ENCODE peak calls at places on chromosomes 3 and 15, in nine cellular contexts. N is HFF-Myc; W is CD8-positive, alpha-beta T cell; T is kidney; O is fibroblast of pulmonary artery; S is AG10803; U is GM06990; R is right atrium auricular region; Q is HepG2. F is an unnamed sample.

GRCh38 chr3:36269274-36269673 is 111.0 kb upstream of the STAC start:
- DNase-seq in Q (no peak), O (no peak), T (no peak), N (no peak), U (no peak), W (no peak), R (no peak), S (no peak), F (no peak)

GRCh38 chr3:103077910-103078309 is 643.1 kb downstream of the ZPLD1 start:
- DNase-seq in N (no peak), O (no peak), T (no peak), S (no peak), W (no peak), Q (no peak), R (no peak), U (no peak), F (no peak)

GRCh38 chr3:182455011-182455410 is 338.3 kb upstream of the ATP11B start:
- DNase-seq in R (no peak), T (no peak), N (no peak), O (no peak), U (no peak), S (no peak), Q (no peak), W (no peak), F (no peak)

GRCh38 chr3:195240171-195240701 is 30.7 kb downstream of the XXYLT1 start:
- DNase-seq in T (peak; percentile 87), O (no peak), U (no peak), S (no peak), Q (peak; percentile 20), R (peak; percentile 58), N (no peak), W (no peak), F (no peak)

GRCh38 chr15:90043611-90044010 is 42.5 kb downstream of the ZNF710 start:
- DNase-seq in N (no peak), U (no peak), R (no peak), O (no peak), Q (no peak), T (no peak), W (no peak), S (no peak), F (no peak)

GRCh38 chr15:74121858-74122257 is 8.5 kb upstream of the ISLR2 start:
- DNase-seq in N (no peak), S (no peak), Q (no peak), W (no peak), O (no peak), U (no peak), T (no peak), R (no peak), F (no peak)

GRCh38 chr15:56537881-56538280 is 72.9 kb upstream of the MNS1 start:
- DNase-seq in T (peak; percentile 72), W (peak; percentile 42), Q (no peak), N (no peak), S (no peak), R (no peak), O (no peak), U (peak; percentile 26), F (no peak)

GRCh38 chr3:178308696-178309278 is 227.4 kb upstream of the KCNMB2 start:
- DNase-seq in S (no peak), T (no peak), N (no peak), Q (no peak), O (no peak), U (no peak), W (no peak), R (no peak), F (no peak)

GRCh38 chr15:69996321-69996720 is 101.4 kb downstream of the TLE3 start:
- DNase-seq in N (no peak), T (peak; percentile 47), S (no peak), R (no peak), U (no peak), Q (no peak), W (no peak), O (no peak), F (no peak)

GRCh38 chr15:93451822-93452221 is 362.8 kb upstream of the RGMA start:
- DNase-seq in S (no peak), Q (no peak), N (no peak), U (no peak), W (no peak), R (no peak), T (no peak), O (no peak), F (no peak)

GRCh38 chr3:43285644-43286043 is 696 bp upstream of the SNRK start:
- DNase-seq in S (no peak), O (no peak), W (no peak), U (no peak), Q (no peak), R (no peak), T (no peak), N (no peak), F (no peak)

GRCh38 chr3:172126741-172127140 is 87.4 kb downstream of the FNDC3B start:
- DNase-seq in Q (no peak), W (no peak), U (no peak), R (no peak), S (no peak), N (no peak), T (no peak), O (no peak), F (no peak)

GRCh38 chr3:12479919-12480425 is 4.3 kb upstream of the TSEN2 start:
- DNase-seq in O (peak; percentile 75), Q (peak; percentile 66), N (no peak), T (no peak), U (no peak), S (peak; percentile 39), R (no peak), W (no peak), F (peak; percentile 24)

GRCh38 chr3:95120921-95121320 is 1058.1 kb downstream of the NSUN3 start:
- DNase-seq in W (no peak), Q (no peak), N (no peak), R (no peak), T (no peak), S (no peak), O (no peak), U (no peak), F (no peak)

GRCh38 chr15:89888214-89888804 is 5.5 kb downstream of the AP3S2 start:
- DNase-seq in O (peak; percentile 78), W (no peak), R (no peak), N (peak; percentile 83), Q (peak; percentile 56), T (no peak), U (no peak), S (peak; percentile 93), F (no peak)

GRCh38 chr3:53193466-53194217 is 32.6 kb downstream of the PRKCD start:
- DNase-seq in T (no peak), R (no peak), U (no peak), N (no peak), O (no peak), S (no peak), W (no peak), Q (no peak), F (no peak)

GRCh38 chr3:160103397-160103796 is 114.8 kb downstream of the IL12A start:
- DNase-seq in W (no peak), Q (no peak), R (no peak), U (no peak), S (no peak), N (no peak), O (no peak), T (no peak), F (no peak)

GRCh38 chr15:84813435-84813834 is 3.7 kb upstream of the ALPK3 start:
- DNase-seq in N (no peak), U (no peak), W (no peak), O (no peak), S (no peak), R (no peak), T (no peak), Q (no peak), F (no peak)

DNA sequence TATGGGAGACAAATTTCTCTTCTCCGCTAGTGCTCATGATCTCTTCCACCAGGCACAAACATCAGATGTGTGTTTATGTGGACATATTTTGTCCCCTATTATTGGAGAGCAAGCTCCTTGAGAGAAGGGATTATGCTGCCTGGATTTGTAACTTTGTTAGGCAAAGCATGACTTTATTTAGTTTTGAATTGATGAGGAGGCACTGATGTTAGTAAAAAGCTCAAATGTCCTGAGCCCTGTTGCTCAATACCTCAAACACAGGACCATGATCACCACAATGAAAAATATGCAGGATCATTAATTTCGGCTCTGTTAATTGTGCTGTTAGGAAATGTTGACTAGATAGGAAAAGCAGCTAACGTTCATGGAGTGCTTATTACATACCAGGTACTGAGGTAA is 29.1 kb downstream of the SCG5 start:
- DNase-seq in N (no peak), Q (no peak), W (no peak), R (no peak), S (peak; percentile 47), U (no peak), O (no peak), T (no peak), F (no peak)
- H3K4me3 ChIP-seq in N (no peak overlapping the region), Q (no peak overlapping the region), W (no peak overlapping the region), R (no peak overlapping the region), S (peak overlapping the region; percentile 18), U (no peak overlapping the region), O (no peak overlapping the region), T (no peak overlapping the region), F (no peak overlapping the region)

DNA sequence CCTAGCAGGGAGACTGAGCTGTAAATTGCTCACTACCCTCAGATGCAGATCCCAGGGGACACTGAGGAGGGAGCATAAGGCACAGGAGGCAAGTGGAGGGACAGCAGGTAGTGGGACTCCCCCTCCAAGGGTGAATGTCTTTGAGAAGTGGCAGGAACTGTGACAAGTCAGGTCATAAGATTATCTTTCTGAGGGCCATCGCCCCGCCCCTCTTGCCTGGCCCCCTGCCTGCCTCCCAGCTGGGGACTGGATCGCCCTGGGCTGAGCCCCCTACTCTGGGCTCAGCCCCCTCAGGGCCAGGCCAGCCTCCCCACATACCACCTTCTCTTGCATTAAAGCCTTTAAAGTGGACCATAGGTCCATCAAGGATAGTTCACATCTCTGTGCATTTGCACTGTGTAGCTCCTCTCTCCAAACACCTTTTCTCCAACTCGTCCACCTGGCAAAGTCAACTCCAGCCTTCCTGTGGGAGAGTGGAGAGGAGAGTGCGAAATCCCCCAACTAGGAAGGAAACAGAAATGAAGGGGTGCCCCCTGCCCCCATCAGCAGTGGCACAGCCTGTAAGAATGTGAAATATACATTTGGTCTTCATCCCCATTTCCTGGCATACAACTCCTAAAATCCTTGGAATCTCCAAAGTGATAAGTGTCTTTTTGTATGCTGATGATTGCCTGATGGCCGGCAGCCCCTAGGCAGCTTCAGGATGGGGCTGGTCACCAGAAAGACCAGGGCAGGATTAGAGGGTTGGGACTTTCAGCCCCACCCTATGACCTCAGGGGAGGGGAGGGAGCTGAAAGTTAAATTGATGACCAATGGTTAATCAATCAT is 14.7 kb downstream of the PIF1 start:
- DNase-seq in Q (no peak), W (no peak), T (no peak), S (no peak), R (no peak), U (no peak), O (no peak), N (no peak), F (no peak)
- TF ChIP-seq CTCF in Q (no peak), W (no peak), T (no peak), S (no peak), R (no peak), U (no peak), O (no peak), N (no peak), F (no peak)

GRCh38 chr15:40265355-40265754 is 17.5 kb downstream of the ANKRD63 start:
- DNase-seq in Q (no peak), T (peak; percentile 66), W (no peak), U (no peak), R (no peak), N (no peak), S (no peak), O (no peak), F (no peak)
- H3K4me3 ChIP-seq in Q (no peak overlapping the region), T (no peak overlapping the region), W (no peak overlapping the region), U (no peak overlapping the region), R (no peak overlapping the region), N (no peak overlapping the region), S (no peak overlapping the region), O (no peak overlapping the region), F (no peak overlapping the region)

GRCh38 chr15:76974456-76975083 is 20.4 kb upstream of the PSTPIP1 start:
- DNase-seq in N (no peak), S (no peak), T (no peak), W (no peak), U (no peak), O (no peak), R (no peak), Q (no peak), F (no peak)
- TF ChIP-seq CTCF in N (no peak), S (no peak), T (no peak), W (no peak), U (peak; percentile 10), O (no peak), R (no peak), Q (no peak), F (no peak)

F was measured in GM12864.